ENCODE peak calls at places on chromosomes 11 and 22, in five cellular contexts. One of them, this sample, is unnamed. For H3K36me3 and H3K27me3, the result is how much of the 10 kb centered on the place peaks cover.

GRCh38 chr22:49686495-49687219 is 141.0 kb downstream of the BRD1 start:
- DNase-seq in brain microvascular endothelial cell: no peak
- DNase-seq in spleen: peak
- DNase-seq in CD4-positive, CD25-positive, alpha-beta regulatory T cell: no peak
- DNase-seq in SJSA1: peak
- DNase-seq in this sample: peak

GRCh38 chr22:31537019-31537535 is 40.7 kb downstream of the SFI1 start:
- DNase-seq in CD4-positive, CD25-positive, alpha-beta regulatory T cell: no peak
- DNase-seq in brain microvascular endothelial cell: no peak
- DNase-seq in spleen: no peak
- DNase-seq in SJSA1: no peak
- DNase-seq in this sample: no peak

GRCh38 chr11:34531663-34532062 is 18.1 kb upstream of the ELF5 start:
- DNase-seq in brain microvascular endothelial cell: no peak
- DNase-seq in CD4-positive, CD25-positive, alpha-beta regulatory T cell: no peak
- DNase-seq in spleen: no peak
- DNase-seq in SJSA1: no peak
- DNase-seq in this sample: no peak

GRCh38 chr11:130121430-130121978 is 38.1 kb upstream of the ST14 start:
- DNase-seq in SJSA1: no peak
- DNase-seq in spleen: no peak
- DNase-seq in brain microvascular endothelial cell: peak
- DNase-seq in CD4-positive, CD25-positive, alpha-beta regulatory T cell: no peak
- DNase-seq in this sample: no peak

GRCh38 chr11:112999518-112999917 is 38.3 kb downstream of the NCAM1 start:
- DNase-seq in SJSA1: no peak
- DNase-seq in CD4-positive, CD25-positive, alpha-beta regulatory T cell: no peak
- DNase-seq in spleen: no peak
- DNase-seq in brain microvascular endothelial cell: no peak
- DNase-seq in this sample: no peak

GRCh38 chr11:70782401-70782913 is 384.1 kb downstream of the CTTN start:
- DNase-seq in CD4-positive, CD25-positive, alpha-beta regulatory T cell: no peak
- DNase-seq in brain microvascular endothelial cell: no peak
- DNase-seq in SJSA1: no peak
- DNase-seq in spleen: no peak
- DNase-seq in this sample: no peak

GRCh38 chr11:110979696-110980095 is 265.8 kb upstream of the POU2AF2 start:
- DNase-seq in CD4-positive, CD25-positive, alpha-beta regulatory T cell: no peak
- DNase-seq in spleen: no peak
- DNase-seq in SJSA1: no peak
- DNase-seq in brain microvascular endothelial cell: no peak
- DNase-seq in this sample: no peak

GRCh38 chr11:11215944-11216343 is 137.1 kb downstream of the CSNK2A3 start:
- DNase-seq in CD4-positive, CD25-positive, alpha-beta regulatory T cell: no peak
- DNase-seq in brain microvascular endothelial cell: no peak
- DNase-seq in spleen: no peak
- DNase-seq in SJSA1: no peak
- DNase-seq in this sample: no peak

GRCh38 chr11:20011294-20011951 is 148.9 kb downstream of the DBX1 start:
- DNase-seq in SJSA1: no peak
- DNase-seq in spleen: no peak
- DNase-seq in CD4-positive, CD25-positive, alpha-beta regulatory T cell: no peak
- DNase-seq in brain microvascular endothelial cell: no peak
- DNase-seq in this sample: no peak

GRCh38 chr22:37519268-37520195 is at the start of gene CARD10:
- DNase-seq in SJSA1: no peak
- DNase-seq in brain microvascular endothelial cell: no peak
- DNase-seq in CD4-positive, CD25-positive, alpha-beta regulatory T cell: no peak
- DNase-seq in spleen: no peak
- DNase-seq in this sample: peak

GRCh38 chr11:43012606-43013005 is 299.2 kb upstream of the API5 start:
- DNase-seq in SJSA1: no peak
- DNase-seq in CD4-positive, CD25-positive, alpha-beta regulatory T cell: no peak
- DNase-seq in spleen: no peak
- DNase-seq in brain microvascular endothelial cell: no peak
- DNase-seq in this sample: no peak

GRCh38 chr11:16512163-16512562 is 155.8 kb upstream of the SOX6 start:
- DNase-seq in CD4-positive, CD25-positive, alpha-beta regulatory T cell: no peak
- DNase-seq in brain microvascular endothelial cell: no peak
- DNase-seq in spleen: no peak
- DNase-seq in SJSA1: no peak
- DNase-seq in this sample: no peak

GRCh38 chr22:43270314-43270908 is 72.8 kb downstream of the SCUBE1 start:
- DNase-seq in spleen: no peak
- DNase-seq in CD4-positive, CD25-positive, alpha-beta regulatory T cell: no peak
- DNase-seq in brain microvascular endothelial cell: no peak
- DNase-seq in SJSA1: no peak
- DNase-seq in this sample: peak

GRCh38 chr11:122101625-122102291 is 14.3 kb downstream of the BLID start:
- DNase-seq in CD4-positive, CD25-positive, alpha-beta regulatory T cell: no peak
- DNase-seq in spleen: no peak
- DNase-seq in SJSA1: peak
- DNase-seq in brain microvascular endothelial cell: peak
- DNase-seq in this sample: peak

GRCh38 chr22:46094676-46095075 is 55.6 kb upstream of the PPARA start:
- DNase-seq in brain microvascular endothelial cell: no peak
- DNase-seq in CD4-positive, CD25-positive, alpha-beta regulatory T cell: no peak
- DNase-seq in spleen: no peak
- DNase-seq in SJSA1: no peak
- DNase-seq in this sample: no peak

GRCh38 chr11:284081-285020 is 4.6 kb upstream of the PGGHG start:
- DNase-seq in CD4-positive, CD25-positive, alpha-beta regulatory T cell: no peak
- DNase-seq in SJSA1: no peak
- DNase-seq in brain microvascular endothelial cell: no peak
- DNase-seq in spleen: peak
- DNase-seq in this sample: peak

GRCh38 chr11:67401495-67402191 is at the start of gene PPP1CA:
- DNase-seq in spleen: peak
- DNase-seq in CD4-positive, CD25-positive, alpha-beta regulatory T cell: peak
- DNase-seq in SJSA1: peak
- DNase-seq in brain microvascular endothelial cell: peak
- DNase-seq in this sample: peak

GRCh38 chr22:22195265-22196017 is 49.1 kb upstream of the VPREB1 start:
- DNase-seq in SJSA1: no peak
- DNase-seq in brain microvascular endothelial cell: peak
- DNase-seq in spleen: peak
- DNase-seq in CD4-positive, CD25-positive, alpha-beta regulatory T cell: peak
- DNase-seq in this sample: peak

GRCh38 chr11:18776324-18776723 is 15.3 kb downstream of the PTPN5 start:
- DNase-seq in spleen: no peak
- DNase-seq in CD4-positive, CD25-positive, alpha-beta regulatory T cell: no peak
- DNase-seq in brain microvascular endothelial cell: no peak
- DNase-seq in SJSA1: no peak
- DNase-seq in this sample: no peak

GRCh38 chr11:27497284-27497866 is 9.2 kb downstream of the LIN7C start:
- DNase-seq in CD4-positive, CD25-positive, alpha-beta regulatory T cell: no peak
- DNase-seq in spleen: no peak
- DNase-seq in brain microvascular endothelial cell: no peak
- DNase-seq in SJSA1: no peak
- DNase-seq in this sample: no peak

GRCh38 chr11:103676413-103676812 is 360.0 kb upstream of the DDI1 start:
- DNase-seq in SJSA1: no peak
- DNase-seq in brain microvascular endothelial cell: no peak
- DNase-seq in spleen: no peak
- DNase-seq in CD4-positive, CD25-positive, alpha-beta regulatory T cell: no peak
- DNase-seq in this sample: no peak

GRCh38 chr11:16923987-16924386 is 90.2 kb downstream of the PLEKHA7 start:
- DNase-seq in spleen: no peak
- DNase-seq in brain microvascular endothelial cell: no peak
- DNase-seq in CD4-positive, CD25-positive, alpha-beta regulatory T cell: no peak
- DNase-seq in SJSA1: no peak
- DNase-seq in this sample: no peak

GRCh38 chr11:64249563-64250405 is 1.5 kb upstream of the PLCB3 start:
- DNase-seq in SJSA1: no peak
- DNase-seq in spleen: no peak
- DNase-seq in brain microvascular endothelial cell: no peak
- DNase-seq in CD4-positive, CD25-positive, alpha-beta regulatory T cell: no peak
- DNase-seq in this sample: peak
- H3K4me3 ChIP-seq in SJSA1: no peak
- H3K4me3 ChIP-seq in spleen: no peak
- H3K4me3 ChIP-seq in brain microvascular endothelial cell: no peak
- H3K4me3 ChIP-seq in CD4-positive, CD25-positive, alpha-beta regulatory T cell: no peak
- H3K4me3 ChIP-seq in this sample: peak

DNA sequence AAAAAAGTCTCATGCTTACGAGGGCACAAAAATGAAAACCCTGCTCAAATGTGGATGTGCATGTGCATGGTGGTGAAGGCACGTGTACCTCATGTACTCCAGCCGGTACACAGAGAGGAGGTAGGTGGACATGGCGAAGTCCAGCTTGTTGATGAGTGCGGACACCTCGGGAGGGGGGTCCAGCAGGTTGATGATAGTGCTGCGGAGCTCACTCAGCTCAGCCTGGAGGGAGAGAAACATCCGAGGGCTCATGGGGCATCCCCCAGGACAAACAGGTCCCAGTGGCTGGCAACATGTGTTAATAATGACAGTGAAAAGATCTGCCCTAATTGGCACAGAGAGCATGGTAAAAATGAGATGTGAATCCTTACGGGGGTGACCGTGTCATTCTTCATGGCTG is 9.2 kb upstream of the SERPIND1 start:
- DNase-seq in SJSA1: no peak
- DNase-seq in brain microvascular endothelial cell: no peak
- DNase-seq in spleen: no peak
- DNase-seq in CD4-positive, CD25-positive, alpha-beta regulatory T cell: no peak
- DNase-seq in this sample: no peak
- H3K36me3 ChIP-seq in SJSA1: under half
- H3K36me3 ChIP-seq in brain microvascular endothelial cell: under half
- H3K36me3 ChIP-seq in spleen: under half
- H3K36me3 ChIP-seq in CD4-positive, CD25-positive, alpha-beta regulatory T cell: half or more
- H3K36me3 ChIP-seq in this sample: under half

GRCh38 chr22:44391481-44392445 is 79.0 kb upstream of the SHISAL1 start:
- DNase-seq in SJSA1: no peak
- DNase-seq in spleen: peak
- DNase-seq in CD4-positive, CD25-positive, alpha-beta regulatory T cell: no peak
- DNase-seq in brain microvascular endothelial cell: no peak
- DNase-seq in this sample: peak
- H3K27me3 ChIP-seq in SJSA1: under half
- H3K27me3 ChIP-seq in spleen: under half
- H3K27me3 ChIP-seq in CD4-positive, CD25-positive, alpha-beta regulatory T cell: under half
- H3K27me3 ChIP-seq in brain microvascular endothelial cell: under half
- H3K27me3 ChIP-seq in this sample: under half

DNA sequence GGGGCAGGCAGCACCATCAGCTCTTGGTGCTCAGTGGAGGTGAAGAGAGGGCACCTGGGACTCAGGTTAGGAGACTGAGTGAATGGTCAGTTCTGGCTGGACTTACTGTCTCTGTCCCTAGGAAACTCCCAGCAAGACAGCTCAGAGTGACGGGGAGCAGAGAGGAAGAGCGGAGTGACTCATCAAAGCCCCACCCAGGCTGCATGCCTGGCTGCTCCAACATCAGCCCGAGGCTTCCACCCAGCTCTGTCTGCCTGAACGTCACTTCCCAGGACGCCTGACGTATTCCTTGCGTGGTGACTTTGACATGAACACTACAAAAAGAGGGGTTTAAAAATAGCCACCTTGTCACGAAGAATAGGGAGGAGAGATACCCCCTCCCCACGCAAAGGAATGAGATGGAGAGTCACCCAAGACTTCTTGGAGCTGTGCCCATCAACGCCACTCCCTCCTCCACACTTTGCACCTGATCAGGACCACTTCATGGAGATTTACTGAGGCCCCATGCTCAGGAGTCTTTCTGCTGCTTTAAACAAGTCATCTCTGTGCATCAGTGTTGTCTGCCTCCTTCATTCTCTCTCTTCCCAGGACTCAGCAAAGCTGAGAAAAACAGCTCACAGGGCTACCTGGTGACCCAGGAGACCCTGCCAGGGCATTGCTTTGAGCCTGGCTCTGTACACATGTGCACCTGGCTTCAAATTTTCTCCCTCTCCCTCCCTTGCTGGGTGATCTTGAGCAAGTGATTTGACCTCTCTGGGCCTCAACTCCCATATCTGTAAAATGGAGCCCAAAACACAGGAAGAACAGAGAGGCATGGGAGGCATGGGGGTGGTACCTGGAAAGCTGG is 83.1 kb downstream of the MN1 start:
- DNase-seq in SJSA1: peak
- DNase-seq in brain microvascular endothelial cell: peak
- DNase-seq in spleen: peak
- DNase-seq in CD4-positive, CD25-positive, alpha-beta regulatory T cell: no peak
- DNase-seq in this sample: peak
- H3K4me3 ChIP-seq in SJSA1: no peak
- H3K4me3 ChIP-seq in brain microvascular endothelial cell: no peak
- H3K4me3 ChIP-seq in spleen: no peak
- H3K4me3 ChIP-seq in CD4-positive, CD25-positive, alpha-beta regulatory T cell: no peak
- H3K4me3 ChIP-seq in this sample: no peak

DNA sequence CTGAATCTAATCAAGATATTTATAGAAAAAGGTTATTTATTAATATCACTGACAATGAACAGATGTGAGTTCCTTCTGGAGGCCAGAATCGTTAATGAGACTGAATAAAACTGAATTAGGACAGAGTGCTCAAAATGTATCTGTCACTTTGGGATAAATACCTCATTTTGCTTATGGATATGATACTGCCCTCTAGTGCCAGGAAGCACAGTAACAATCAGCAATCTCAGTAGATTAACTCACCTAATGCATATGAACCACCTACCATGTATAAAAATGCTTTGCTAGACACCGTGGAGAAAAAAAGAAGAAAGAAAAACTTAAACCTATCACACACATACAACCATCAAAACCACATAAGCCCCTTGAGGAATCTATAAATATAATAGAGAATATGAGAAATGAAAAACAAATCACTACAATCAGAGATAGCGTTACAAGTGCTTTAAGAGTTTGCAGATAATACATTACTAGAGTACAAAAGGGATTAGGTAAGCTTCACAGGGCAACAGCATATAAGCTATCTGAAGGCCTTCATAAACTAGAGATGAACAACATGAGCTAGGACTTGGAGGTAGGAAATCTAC is 117.4 kb downstream of the SGSM3 start:
- DNase-seq in SJSA1: no peak
- DNase-seq in brain microvascular endothelial cell: no peak
- DNase-seq in CD4-positive, CD25-positive, alpha-beta regulatory T cell: no peak
- DNase-seq in spleen: no peak
- DNase-seq in this sample: peak
- H3K36me3 ChIP-seq in SJSA1: under half
- H3K36me3 ChIP-seq in brain microvascular endothelial cell: under half
- H3K36me3 ChIP-seq in CD4-positive, CD25-positive, alpha-beta regulatory T cell: under half
- H3K36me3 ChIP-seq in spleen: under half
- H3K36me3 ChIP-seq in this sample: under half

This sample was measured in H7.